ENCODE peak calls at places on chromosomes 2 and 18, in five cellular contexts. One of them, this sample, is unnamed.

GRCh38 chr2:234950730-234951385 is 959 bp upstream of the SH3BP4 start:
- DNase-seq in kidney: no peak
- DNase-seq in OCI-LY7: no peak
- DNase-seq in colonic mucosa: peak; percentile 34
- DNase-seq in cardiac muscle cell: peak; percentile 43
- DNase-seq in this sample: no peak

GRCh38 chr18:48667276-48668254 is 128.7 kb downstream of the CTIF start:
- DNase-seq in kidney: no peak
- DNase-seq in OCI-LY7: peak; percentile 27
- DNase-seq in colonic mucosa: no peak
- DNase-seq in cardiac muscle cell: no peak
- DNase-seq in this sample: no peak

GRCh38 chr2:33375054-33375453 is 101.4 kb upstream of the RASGRP3 start:
- DNase-seq in kidney: no peak
- DNase-seq in OCI-LY7: no peak
- DNase-seq in colonic mucosa: no peak
- DNase-seq in cardiac muscle cell: peak; percentile 49
- DNase-seq in this sample: no peak

GRCh38 chr2:6301426-6301825 is 564.3 kb downstream of the CMPK2 start:
- DNase-seq in kidney: no peak
- DNase-seq in OCI-LY7: no peak
- DNase-seq in colonic mucosa: no peak
- DNase-seq in cardiac muscle cell: no peak
- DNase-seq in this sample: no peak

GRCh38 chr2:118309201-118310015 is 221.1 kb downstream of the INSIG2 start:
- DNase-seq in kidney: no peak
- DNase-seq in OCI-LY7: no peak
- DNase-seq in colonic mucosa: no peak
- DNase-seq in cardiac muscle cell: peak; percentile 24
- DNase-seq in this sample: no peak

GRCh38 chr2:97749611-97750010 is 36.2 kb downstream of the ZAP70 start:
- DNase-seq in kidney: no peak
- DNase-seq in OCI-LY7: no peak
- DNase-seq in colonic mucosa: no peak
- DNase-seq in cardiac muscle cell: no peak
- DNase-seq in this sample: peak; percentile 38

GRCh38 chr2:50658883-50659282 is 373.0 kb downstream of the NRXN1 start:
- DNase-seq in kidney: no peak
- DNase-seq in OCI-LY7: no peak
- DNase-seq in colonic mucosa: no peak
- DNase-seq in cardiac muscle cell: no peak
- DNase-seq in this sample: peak; percentile 32

GRCh38 chr18:3118195-3119010 is 101.4 kb downstream of the MYOM1 start:
- DNase-seq in kidney: no peak
- DNase-seq in OCI-LY7: no peak
- DNase-seq in colonic mucosa: no peak
- DNase-seq in cardiac muscle cell: no peak
- DNase-seq in this sample: no peak

GRCh38 chr2:129061079-129061785 is 742.6 kb upstream of the HS6ST1 start:
- DNase-seq in kidney: no peak
- DNase-seq in OCI-LY7: no peak
- DNase-seq in colonic mucosa: no peak
- DNase-seq in cardiac muscle cell: peak; percentile 95
- DNase-seq in this sample: no peak

GRCh38 chr2:13550285-13550684 is 833.5 kb downstream of the TRIB2 start:
- DNase-seq in kidney: no peak
- DNase-seq in OCI-LY7: no peak
- DNase-seq in colonic mucosa: no peak
- DNase-seq in cardiac muscle cell: no peak
- DNase-seq in this sample: no peak

GRCh38 chr2:120914839-120915521 is 179.3 kb downstream of the GLI2 start:
- DNase-seq in kidney: peak; percentile 96
- DNase-seq in OCI-LY7: no peak
- DNase-seq in colonic mucosa: peak; percentile 49
- DNase-seq in cardiac muscle cell: peak; percentile 96
- DNase-seq in this sample: peak; percentile 81

GRCh38 chr2:128550389-128550788 is 231.7 kb upstream of the HS6ST1 start:
- DNase-seq in kidney: no peak
- DNase-seq in OCI-LY7: no peak
- DNase-seq in colonic mucosa: no peak
- DNase-seq in cardiac muscle cell: no peak
- DNase-seq in this sample: no peak

GRCh38 chr2:230636684-230637271 is 75.9 kb upstream of the CAB39 start:
- DNase-seq in kidney: no peak
- DNase-seq in OCI-LY7: no peak
- DNase-seq in colonic mucosa: no peak
- DNase-seq in cardiac muscle cell: no peak
- DNase-seq in this sample: no peak

GRCh38 chr2:237171396-237171795 is 85.7 kb downstream of the COPS8 start:
- DNase-seq in kidney: no peak
- DNase-seq in OCI-LY7: no peak
- DNase-seq in colonic mucosa: no peak
- DNase-seq in cardiac muscle cell: peak; percentile 97
- DNase-seq in this sample: no peak

GRCh38 chr2:239778042-239778811 is 246.9 kb downstream of the NDUFA10 start:
- DNase-seq in kidney: no peak
- DNase-seq in OCI-LY7: no peak
- DNase-seq in colonic mucosa: no peak
- DNase-seq in cardiac muscle cell: no peak
- DNase-seq in this sample: no peak

GRCh38 chr18:29418136-29418535 is 1241.2 kb upstream of the CDH2 start:
- DNase-seq in kidney: no peak
- DNase-seq in OCI-LY7: no peak
- DNase-seq in colonic mucosa: no peak
- DNase-seq in cardiac muscle cell: peak; percentile 66
- DNase-seq in this sample: no peak

GRCh38 chr2:139360654-139361053 is 580.5 kb upstream of the NXPH2 start:
- DNase-seq in kidney: no peak
- DNase-seq in OCI-LY7: no peak
- DNase-seq in colonic mucosa: peak; percentile 26
- DNase-seq in cardiac muscle cell: no peak
- DNase-seq in this sample: no peak

GRCh38 chr2:86382698-86383097 is 45.3 kb upstream of the REEP1 start:
- DNase-seq in kidney: no peak
- DNase-seq in OCI-LY7: no peak
- DNase-seq in colonic mucosa: no peak
- DNase-seq in cardiac muscle cell: no peak
- DNase-seq in this sample: no peak

GRCh38 chr2:204967199-204967995 is 422.1 kb downstream of the PARD3B start:
- DNase-seq in kidney: no peak
- DNase-seq in OCI-LY7: no peak
- DNase-seq in colonic mucosa: no peak
- DNase-seq in cardiac muscle cell: no peak
- DNase-seq in this sample: no peak

GRCh38 chr2:30321466-30321865 is 90.1 kb downstream of the LBH start:
- DNase-seq in kidney: no peak
- DNase-seq in OCI-LY7: no peak
- DNase-seq in colonic mucosa: no peak
- DNase-seq in cardiac muscle cell: peak; percentile 10
- DNase-seq in this sample: no peak

GRCh38 chr2:221478106-221478863 is 93.8 kb downstream of the EPHA4 start:
- DNase-seq in kidney: no peak
- DNase-seq in OCI-LY7: no peak
- DNase-seq in colonic mucosa: no peak
- DNase-seq in cardiac muscle cell: no peak
- DNase-seq in this sample: no peak

GRCh38 chr18:47997338-47997780 is 66.9 kb upstream of the SMAD2 start:
- DNase-seq in kidney: no peak
- DNase-seq in OCI-LY7: peak; percentile 6
- DNase-seq in colonic mucosa: no peak
- DNase-seq in cardiac muscle cell: peak; percentile 15
- DNase-seq in this sample: no peak

GRCh38 chr18:48452863-48453323 is 43.7 kb upstream of the ZBTB7C start:
- DNase-seq in kidney: peak; percentile 84
- DNase-seq in OCI-LY7: no peak
- DNase-seq in colonic mucosa: no peak
- DNase-seq in cardiac muscle cell: peak; percentile 42
- DNase-seq in this sample: no peak

GRCh38 chr2:42035241-42035640 is 12.6 kb upstream of the PKDCC start:
- DNase-seq in kidney: no peak
- DNase-seq in OCI-LY7: no peak
- DNase-seq in colonic mucosa: no peak
- DNase-seq in cardiac muscle cell: no peak
- DNase-seq in this sample: no peak

GRCh38 chr2:121791253-121791652 is 35.8 kb downstream of the TSN start:
- DNase-seq in kidney: no peak
- DNase-seq in OCI-LY7: no peak
- DNase-seq in colonic mucosa: no peak
- DNase-seq in cardiac muscle cell: no peak
- DNase-seq in this sample: no peak

GRCh38 chr2:85996591-85996990 is 107.8 kb upstream of the ST3GAL5 start:
- DNase-seq in kidney: no peak
- DNase-seq in OCI-LY7: no peak
- DNase-seq in colonic mucosa: no peak
- DNase-seq in cardiac muscle cell: peak; percentile 64
- DNase-seq in this sample: no peak

GRCh38 chr18:57898506-57899124 is 95.5 kb upstream of the ATP8B1 start:
- DNase-seq in kidney: no peak
- DNase-seq in OCI-LY7: no peak
- DNase-seq in colonic mucosa: no peak
- DNase-seq in cardiac muscle cell: peak; percentile 56
- DNase-seq in this sample: no peak

GRCh38 chr2:222912117-222912516 is 51.3 kb downstream of the ACSL3 start:
- DNase-seq in kidney: no peak
- DNase-seq in OCI-LY7: peak; percentile 97
- DNase-seq in colonic mucosa: no peak
- DNase-seq in cardiac muscle cell: peak; percentile 77
- DNase-seq in this sample: no peak

GRCh38 chr2:152050345-152050744 is 48.5 kb downstream of the CACNB4 start:
- DNase-seq in kidney: no peak
- DNase-seq in OCI-LY7: no peak
- DNase-seq in colonic mucosa: no peak
- DNase-seq in cardiac muscle cell: no peak
- DNase-seq in this sample: no peak

GRCh38 chr2:152046940-152047339 is 51.9 kb downstream of the CACNB4 start:
- DNase-seq in kidney: no peak
- DNase-seq in OCI-LY7: no peak
- DNase-seq in colonic mucosa: no peak
- DNase-seq in cardiac muscle cell: no peak
- DNase-seq in this sample: no peak

GRCh38 chr2:152051373-152051893 is 47.4 kb downstream of the CACNB4 start:
- DNase-seq in kidney: no peak
- DNase-seq in OCI-LY7: no peak
- DNase-seq in colonic mucosa: no peak
- DNase-seq in cardiac muscle cell: no peak
- DNase-seq in this sample: no peak

GRCh38 chr2:152050915-152051314 is 47.9 kb downstream of the CACNB4 start:
- DNase-seq in kidney: no peak
- DNase-seq in OCI-LY7: no peak
- DNase-seq in colonic mucosa: no peak
- DNase-seq in cardiac muscle cell: no peak
- DNase-seq in this sample: no peak

GRCh38 chr2:152047826-152048476 is 50.9 kb downstream of the CACNB4 start:
- DNase-seq in kidney: no peak
- DNase-seq in OCI-LY7: peak; percentile 34
- DNase-seq in colonic mucosa: no peak
- DNase-seq in cardiac muscle cell: no peak
- DNase-seq in this sample: no peak
- H3K27ac ChIP-seq in kidney: no peak overlapping the region
- H3K27ac ChIP-seq in OCI-LY7: no peak overlapping the region
- H3K27ac ChIP-seq in colonic mucosa: no peak overlapping the region
- H3K27ac ChIP-seq in cardiac muscle cell: no peak overlapping the region
- H3K27ac ChIP-seq in this sample: no peak overlapping the region

GRCh38 chr2:19461504-19461903 is 103.1 kb upstream of the OSR1 start:
- DNase-seq in kidney: no peak
- DNase-seq in OCI-LY7: no peak
- DNase-seq in colonic mucosa: no peak
- DNase-seq in cardiac muscle cell: no peak
- DNase-seq in this sample: no peak

GRCh38 chr2:19457809-19458208 is 99.4 kb upstream of the OSR1 start:
- DNase-seq in kidney: no peak
- DNase-seq in OCI-LY7: no peak
- DNase-seq in colonic mucosa: no peak
- DNase-seq in cardiac muscle cell: no peak
- DNase-seq in this sample: no peak

GRCh38 chr2:19462228-19462627 is 103.8 kb upstream of the OSR1 start:
- DNase-seq in kidney: no peak
- DNase-seq in OCI-LY7: no peak
- DNase-seq in colonic mucosa: no peak
- DNase-seq in cardiac muscle cell: peak; percentile 58
- DNase-seq in this sample: no peak

GRCh38 chr2:19458604-19459003 is 100.2 kb upstream of the OSR1 start:
- DNase-seq in kidney: no peak
- DNase-seq in OCI-LY7: no peak
- DNase-seq in colonic mucosa: no peak
- DNase-seq in cardiac muscle cell: no peak
- DNase-seq in this sample: no peak

GRCh38 chr2:19460761-19461160 is 102.3 kb upstream of the OSR1 start:
- DNase-seq in kidney: no peak
- DNase-seq in OCI-LY7: no peak
- DNase-seq in colonic mucosa: no peak
- DNase-seq in cardiac muscle cell: no peak
- DNase-seq in this sample: no peak
- H3K4me3 ChIP-seq in kidney: no peak overlapping the region
- H3K4me3 ChIP-seq in OCI-LY7: no peak overlapping the region
- H3K4me3 ChIP-seq in colonic mucosa: no peak overlapping the region
- H3K4me3 ChIP-seq in cardiac muscle cell: no peak overlapping the region
- H3K4me3 ChIP-seq in this sample: no peak overlapping the region

GRCh38 chr2:55839182-55839819 is 84.3 kb downstream of the EFEMP1 start:
- DNase-seq in kidney: no peak
- DNase-seq in OCI-LY7: no peak
- DNase-seq in colonic mucosa: peak; percentile 44
- DNase-seq in cardiac muscle cell: peak; percentile 50
- DNase-seq in this sample: peak; percentile 62
- H3K4me1 ChIP-seq in kidney: no peaks in the 10 kb centered on the region
- H3K4me1 ChIP-seq in OCI-LY7: no peaks in the 10 kb centered on the region
- H3K4me1 ChIP-seq in colonic mucosa: peaks cover 13% of the 10 kb centered on the region
- H3K4me1 ChIP-seq in cardiac muscle cell: peaks cover 8% of the 10 kb centered on the region
- H3K4me1 ChIP-seq in this sample: peaks cover 54% of the 10 kb centered on the region

DNA sequence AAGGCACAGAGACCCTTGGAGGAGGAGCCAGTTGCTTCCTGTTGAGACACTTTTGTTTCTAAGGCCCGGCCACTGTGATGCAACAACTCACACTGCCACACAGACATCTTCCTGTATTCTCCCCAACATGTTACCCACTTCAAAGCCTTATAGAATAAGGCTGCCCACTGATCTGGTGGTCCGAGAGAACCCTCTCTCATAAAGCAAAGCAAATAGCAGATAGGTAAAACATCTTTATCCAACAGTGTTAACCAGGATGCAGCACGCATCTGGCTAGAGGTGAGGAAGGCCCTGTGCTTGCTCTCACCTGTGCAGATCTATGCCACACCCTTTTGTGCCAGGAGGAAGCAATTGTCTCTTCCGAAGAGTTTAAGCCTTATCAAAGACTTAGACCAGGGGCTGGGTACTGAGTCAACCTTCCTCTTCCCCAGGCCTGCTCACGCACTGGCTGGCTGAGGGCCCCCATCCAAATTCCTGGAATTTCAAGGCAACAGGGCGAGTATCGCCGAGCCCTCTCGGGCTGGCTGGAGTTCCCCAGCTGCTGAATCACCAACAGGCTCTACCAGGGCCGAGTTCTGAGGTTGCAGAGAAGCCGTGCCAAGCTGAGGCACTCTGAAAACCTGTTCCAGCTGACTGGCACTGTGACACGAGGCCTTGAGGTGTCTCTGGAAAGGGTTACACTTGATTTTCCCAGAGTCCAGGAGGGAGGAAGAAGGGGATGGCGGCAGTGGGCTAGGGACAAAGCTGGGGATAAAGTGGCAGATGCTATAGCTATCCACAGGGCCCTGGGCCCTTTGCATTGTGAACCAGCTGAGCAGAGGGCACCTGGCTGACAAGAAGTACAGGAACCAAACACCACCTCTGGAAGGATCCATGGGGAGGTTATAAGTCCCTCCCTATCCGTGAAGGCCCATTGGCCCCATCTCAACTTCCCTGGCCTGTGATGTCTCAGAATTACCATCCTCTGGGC is 29.3 kb downstream of the TGFA start:
- DNase-seq in kidney: peak; percentile 93
- DNase-seq in OCI-LY7: no peak
- DNase-seq in colonic mucosa: peak; percentile 67
- DNase-seq in cardiac muscle cell: peak; percentile 82
- DNase-seq in this sample: peak; percentile 97
- H3K27ac ChIP-seq in kidney: peak overlapping the region; percentile 88
- H3K27ac ChIP-seq in OCI-LY7: no peak overlapping the region
- H3K27ac ChIP-seq in colonic mucosa: peak overlapping the region; percentile 63
- H3K27ac ChIP-seq in cardiac muscle cell: no peak overlapping the region
- H3K27ac ChIP-seq in this sample: peak overlapping the region; percentile 97

This sample was measured in RWPE2.